ENCODE peak calls at places on chromosomes 4 and X, in four cellular contexts. U, W, F and H are unnamed samples.

GRCh38 chr4:121726642-121727268 is 30.0 kb upstream of the ANXA5 start:
- DNase-seq in U (no peak), W (no peak), F (peak), H (no peak)

GRCh38 chr4:155759372-155760252 is 791 bp downstream of the GUCY1B1 start:
- DNase-seq in U (peak), W (peak), F (no peak), H (no peak)

GRCh38 chr4:168528131-168528949 is 31.5 kb downstream of the PALLD start:
- DNase-seq in U (no peak), W (no peak), F (no peak), H (no peak)

GRCh38 chr4:99998062-99998880 is 48.2 kb upstream of the H2AZ1 start:
- DNase-seq in U (no peak), W (no peak), F (no peak), H (no peak)

GRCh38 chrX:120749141-120749846 is 119.4 kb upstream of the C1GALT1C1 start:
- DNase-seq in U (no peak), W (no peak), F (no peak), H (no peak)

GRCh38 chr4:156512622-156513021 is 459.0 kb downstream of the PDGFC start:
- DNase-seq in U (no peak), W (no peak), F (no peak), H (no peak)

GRCh38 chr4:3301450-3302163 is 8.8 kb downstream of the RGS12 start:
- DNase-seq in U (peak), W (no peak), F (no peak), H (peak)

GRCh38 chr4:2288051-2288541 is 26.2 kb upstream of the MXD4 start:
- DNase-seq in U (peak), W (peak), F (no peak), H (no peak)

GRCh38 chr4:10245761-10246160 is 129.2 kb upstream of the WDR1 start:
- DNase-seq in U (no peak), W (no peak), F (no peak), H (no peak)

GRCh38 chrX:118178450-118178849 is 61.8 kb upstream of the KLHL13 start:
- DNase-seq in U (no peak), W (no peak), F (no peak), H (no peak)

GRCh38 chr4:183438458-183439113 is 5.8 kb upstream of the CDKN2AIP start:
- DNase-seq in U (no peak), W (no peak), F (peak), H (no peak)

GRCh38 chr4:174265917-174266316 is 17.6 kb downstream of the FBXO8 start:
- DNase-seq in U (no peak), W (no peak), F (no peak), H (no peak)

GRCh38 chr4:142267101-142267500 is 579.0 kb downstream of the INPP4B start:
- DNase-seq in U (no peak), W (no peak), F (no peak), H (no peak)

GRCh38 chr4:107757860-107758476 is 37.9 kb upstream of the PAPSS1 start:
- DNase-seq in U (no peak), W (no peak), F (no peak), H (peak)

GRCh38 chr4:146520894-146521542 is 722 bp downstream of the SLC10A7 start:
- DNase-seq in U (no peak), W (no peak), F (no peak), H (peak)

GRCh38 chr4:119151161-119151560 is 15.5 kb downstream of the MYOZ2 start:
- DNase-seq in U (no peak), W (no peak), F (no peak), H (no peak)

GRCh38 chrX:25536307-25536970 is 520.7 kb upstream of the ARX start:
- DNase-seq in U (no peak), W (no peak), F (no peak), H (no peak)

GRCh38 chr4:115648786-115649185 is 535.4 kb upstream of the NDST4 start:
- DNase-seq in U (no peak), W (no peak), F (no peak), H (no peak)

GRCh38 chr4:8128096-8128856 is 30.3 kb downstream of the ABLIM2 start:
- DNase-seq in U (no peak), W (no peak), F (no peak), H (no peak)

GRCh38 chr4:75659512-75660031 is 13.6 kb downstream of the G3BP2 start:
- DNase-seq in U (no peak), W (no peak), F (no peak), H (no peak)

GRCh38 chr4:3387943-3388348 is 53.8 kb upstream of the HGFAC start:
- DNase-seq in U (peak), W (peak), F (peak), H (no peak)

GRCh38 chrX:120270567-120270966 is 20.0 kb downstream of the ZBTB33 start:
- DNase-seq in U (no peak), W (no peak), F (no peak), H (no peak)

GRCh38 chrX:16643160-16643559 is 6.8 kb upstream of the S100G start:
- DNase-seq in U (no peak), W (no peak), F (no peak), H (no peak)

GRCh38 chr4:10003666-10004065 is 17.6 kb downstream of the SLC2A9 start:
- DNase-seq in U (no peak), W (no peak), F (no peak), H (no peak)

GRCh38 chrX:9745417-9746115 is 20.1 kb downstream of the GPR143 start:
- DNase-seq in U (no peak), W (peak), F (no peak), H (no peak)

GRCh38 chr4:5718411-5718810 is 7.4 kb downstream of the EVC start:
- DNase-seq in U (no peak), W (no peak), F (no peak), H (no peak)

GRCh38 chrX:63350551-63350950 is 581 bp downstream of the SPIN4 start:
- DNase-seq in U (peak), W (peak), F (peak), H (peak)

GRCh38 chr4:128958194-128958593 is 135.1 kb downstream of the SCLT1 start:
- DNase-seq in U (no peak), W (no peak), F (no peak), H (no peak)

GRCh38 chrX:3549442-3549875 is 164.0 kb downstream of the PRKX start:
- DNase-seq in U (no peak), W (peak), F (no peak), H (no peak)

GRCh38 chr4:75195111-75195510 is 262.2 kb downstream of the PARM1 start:
- DNase-seq in U (no peak), W (no peak), F (no peak), H (no peak)

GRCh38 chrX:135000516-135000915 is 9.7 kb downstream of the SMIM10 start:
- DNase-seq in U (no peak), W (no peak), F (no peak), H (no peak)

GRCh38 chr4:38675167-38676121 is 11.4 kb downstream of the KLF3 start:
- DNase-seq in U (peak), W (peak), F (peak), H (peak)
- H3K4me3 ChIP-seq in U (no peak), W (no peak), F (no peak), H (no peak)

GRCh38 chr4:15702941-15703403 is at the start of gene BST1:
- DNase-seq in U (peak), W (peak), F (no peak), H (peak)
- H3K4me3 ChIP-seq in U (peak), W (no peak), F (peak), H (no peak)

GRCh38 chr4:130812117-130812765 is 1716.3 kb downstream of the C4orf33 start:
- DNase-seq in U (no peak), W (no peak), F (no peak), H (no peak)

GRCh38 chr4:130808492-130808891 is 1712.5 kb downstream of the C4orf33 start:
- DNase-seq in U (no peak), W (no peak), F (no peak), H (no peak)
- H3K4me3 ChIP-seq in U (no peak), W (no peak), F (no peak), H (no peak)

DNA sequence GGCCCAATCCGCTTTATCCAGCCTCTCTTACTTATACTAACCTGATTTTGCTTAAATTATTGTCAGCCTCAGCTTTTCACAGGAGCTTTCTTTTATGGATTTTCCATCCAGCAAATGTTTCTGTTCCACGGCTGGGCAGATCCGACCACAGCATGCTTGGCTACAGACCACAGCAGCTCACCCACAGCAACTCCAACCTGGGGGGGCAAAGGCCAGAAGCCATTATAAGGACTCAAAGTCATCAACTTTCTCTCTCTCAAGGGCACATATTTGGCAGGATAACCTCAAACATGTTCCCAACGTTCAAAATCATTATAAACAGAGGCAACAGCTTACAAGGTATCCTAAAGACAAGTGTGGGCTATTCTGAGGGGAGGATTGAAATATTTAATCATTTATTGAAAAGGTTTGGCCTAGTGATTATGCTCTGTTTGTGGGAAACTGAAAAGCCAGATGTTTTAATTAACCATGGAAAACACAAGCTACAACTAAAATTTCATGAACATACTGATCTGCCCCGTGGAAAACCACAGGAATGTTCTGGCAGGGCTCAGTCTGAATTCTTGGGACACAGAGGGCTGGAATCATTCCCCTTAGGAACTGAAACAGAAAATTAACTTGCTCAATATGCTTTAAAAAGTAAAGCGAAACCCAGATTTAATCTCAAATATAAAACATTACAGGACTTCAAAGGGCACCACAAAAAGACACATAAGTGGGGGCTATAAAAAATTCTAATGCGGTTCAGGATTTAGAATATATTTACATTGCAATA is 71.2 kb downstream of the APBB2 start:
- DNase-seq in U (peak), W (peak), F (peak), H (no peak)
- H3K4me3 ChIP-seq in U (peak), W (no peak), F (no peak), H (no peak)

DNA sequence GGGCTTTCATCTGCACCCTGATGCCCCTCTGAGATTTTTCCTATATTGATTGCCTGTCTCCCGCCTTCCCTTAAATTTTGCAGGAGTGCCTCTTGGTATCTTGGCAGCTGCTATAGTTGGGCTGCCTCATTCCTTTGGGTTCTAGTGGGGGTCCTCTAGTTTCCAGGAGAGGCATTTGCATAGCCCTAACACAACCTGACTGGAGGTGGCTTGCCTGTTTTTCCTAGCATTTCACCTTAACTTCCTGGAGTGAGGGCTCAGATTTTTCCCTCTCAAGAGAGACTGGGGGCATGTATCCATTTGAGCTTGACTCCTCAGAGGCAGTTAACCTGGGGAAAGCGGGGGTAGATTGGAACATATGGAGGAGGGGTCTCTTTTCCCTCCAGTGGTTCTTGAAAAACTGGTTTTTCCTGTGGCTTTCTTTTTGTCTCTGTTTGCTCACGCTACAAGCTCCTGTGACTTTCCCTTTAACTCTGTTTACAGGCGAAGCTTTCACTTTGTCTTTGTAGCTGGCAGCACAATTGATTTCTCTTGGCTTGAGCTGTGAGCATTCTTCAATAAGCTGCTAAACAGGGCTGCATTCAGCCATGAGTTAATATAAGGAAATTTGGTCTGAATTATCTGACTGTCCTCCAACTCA is 45.9 kb downstream of the UGT2A3 start:
- DNase-seq in U (no peak), W (no peak), F (no peak), H (no peak)
- H3K4me3 ChIP-seq in U (no peak), W (no peak), F (no peak), H (no peak)